ENCODE peak calls at places on chromosomes 16 and 17, in four cellular contexts. F is stomach, I is GM12878, Y is tibial nerve. T is an unnamed sample.

GRCh38 chr17:74011963-74012362 is 191.5 kb upstream of the RPL38 start:
- DNase-seq in F (no peak), Y (no peak), I (no peak), T (no peak)

GRCh38 chr17:18110636-18111145 is 2.1 kb downstream of the MYO15A start:
- DNase-seq in F (no peak), Y (no peak), I (no peak), T (no peak)

GRCh38 chr17:12422632-12423031 is 243.1 kb upstream of the MYOCD start:
- DNase-seq in F (peak), Y (no peak), I (no peak), T (peak)

GRCh38 chr17:60554377-60554788 is 28.3 kb upstream of the APPBP2 start:
- DNase-seq in I (no peak), F (peak), Y (no peak), T (no peak)

GRCh38 chr16:50696575-50697420 is 3.4 kb downstream of the NOD2 start:
- DNase-seq in I (peak), Y (peak), F (peak), T (peak)

GRCh38 chr16:75306102-75306762 is 54.8 kb upstream of the BCAR1 start:
- DNase-seq in I (no peak), F (peak), Y (no peak), T (no peak)

GRCh38 chr17:15263206-15263579 is 1.9 kb downstream of the PMP22 start:
- DNase-seq in Y (peak), I (no peak), F (peak), T (peak)

GRCh38 chr17:81049973-81050551 is 15.1 kb downstream of the BAIAP2 start:
- DNase-seq in I (peak), F (peak), Y (no peak), T (no peak)

GRCh38 chr16:1983544-1984346 is at the start of gene GFER:
- DNase-seq in Y (peak), F (peak), I (peak), T (peak)

GRCh38 chr16:49050607-49051006 is 231.0 kb downstream of the CBLN1 start:
- DNase-seq in F (no peak), Y (no peak), I (no peak), T (peak)

GRCh38 chr17:2029911-2030778 is at the start of gene DPH1:
- DNase-seq in I (peak), Y (peak), F (peak), T (peak)

GRCh38 chr16:26985100-26986065 is 81.3 kb upstream of the C16orf82 start:
- DNase-seq in F (no peak), I (no peak), Y (no peak), T (no peak)

GRCh38 chr17:8946476-8946875 is 19.0 kb downstream of the PIK3R5 start:
- DNase-seq in F (no peak), Y (no peak), I (no peak), T (no peak)

GRCh38 chr16:23728112-23728477 is 15.1 kb upstream of the ERN2 start:
- DNase-seq in F (no peak), I (no peak), Y (no peak), T (no peak)

GRCh38 chr17:2693561-2694380 is 17.8 kb downstream of the CLUH start:
- DNase-seq in F (no peak), I (no peak), Y (no peak), T (peak)

GRCh38 chr16:79685871-79686270 is 85.3 kb upstream of the MAF start:
- DNase-seq in F (no peak), I (no peak), Y (no peak), T (no peak)

GRCh38 chr17:43998552-43998951 is 5.9 kb upstream of the NAGS start:
- DNase-seq in F (no peak), I (no peak), Y (no peak), T (no peak)

GRCh38 chr17:27321372-27321771 is 27.5 kb downstream of the WSB1 start:
- DNase-seq in I (no peak), F (no peak), Y (no peak), T (peak)

GRCh38 chr17:5837055-5837491 is 233.1 kb upstream of the WSCD1 start:
- DNase-seq in I (no peak), Y (no peak), F (no peak), T (no peak)

GRCh38 chr16:88691924-88692560 is 5.7 kb upstream of the SNAI3 start:
- DNase-seq in F (no peak), Y (no peak), I (no peak), T (no peak)

GRCh38 chr17:73936908-73937627 is 266.4 kb upstream of the RPL38 start:
- DNase-seq in F (no peak), Y (no peak), I (no peak), T (no peak)

GRCh38 chr16:66081967-66082366 is 284.5 kb upstream of the CDH5 start:
- DNase-seq in I (no peak), F (no peak), Y (no peak), T (no peak)

GRCh38 chr16:13041646-13042045 is 140.2 kb downstream of the SHISA9 start:
- DNase-seq in Y (no peak), F (no peak), I (no peak), T (no peak)

GRCh38 chr16:651844-652243 is 2.7 kb downstream of the WDR90 start:
- DNase-seq in I (no peak), F (no peak), Y (no peak), T (no peak)

GRCh38 chr17:51322390-51323029 is 62.2 kb downstream of the UTP18 start:
- DNase-seq in Y (no peak), F (no peak), I (no peak), T (no peak)

GRCh38 chr17:15233971-15234370 is 31.2 kb downstream of the PMP22 start:
- DNase-seq in F (no peak), Y (no peak), I (no peak), T (no peak)

GRCh38 chr17:72850410-72850809 is 242.1 kb downstream of the SLC39A11 start:
- DNase-seq in I (no peak), Y (no peak), F (no peak), T (no peak)

GRCh38 chr17:28599311-28600184 is 723 bp upstream of the SPAG5 start:
- DNase-seq in Y (peak), I (peak), F (peak), T (peak)

GRCh38 chr16:78224342-78224741 is 124.9 kb downstream of the WWOX start:
- DNase-seq in I (no peak), F (no peak), Y (no peak), T (no peak)

GRCh38 chr17:56432443-56432842 is 161.1 kb upstream of the NOG start:
- DNase-seq in Y (no peak), I (no peak), F (no peak), T (no peak)

GRCh38 chr17:39244016-39244599 is 18.4 kb upstream of the STAC2 start:
- DNase-seq in I (no peak), F (no peak), Y (no peak), T (peak)

GRCh38 chr16:53509906-53510703 is 7.1 kb upstream of the AKTIP start:
- DNase-seq in F (peak), Y (peak), I (no peak), T (peak)
- H3K27ac ChIP-seq in F (peak), Y (peak), I (no peak), T (peak)

DNA sequence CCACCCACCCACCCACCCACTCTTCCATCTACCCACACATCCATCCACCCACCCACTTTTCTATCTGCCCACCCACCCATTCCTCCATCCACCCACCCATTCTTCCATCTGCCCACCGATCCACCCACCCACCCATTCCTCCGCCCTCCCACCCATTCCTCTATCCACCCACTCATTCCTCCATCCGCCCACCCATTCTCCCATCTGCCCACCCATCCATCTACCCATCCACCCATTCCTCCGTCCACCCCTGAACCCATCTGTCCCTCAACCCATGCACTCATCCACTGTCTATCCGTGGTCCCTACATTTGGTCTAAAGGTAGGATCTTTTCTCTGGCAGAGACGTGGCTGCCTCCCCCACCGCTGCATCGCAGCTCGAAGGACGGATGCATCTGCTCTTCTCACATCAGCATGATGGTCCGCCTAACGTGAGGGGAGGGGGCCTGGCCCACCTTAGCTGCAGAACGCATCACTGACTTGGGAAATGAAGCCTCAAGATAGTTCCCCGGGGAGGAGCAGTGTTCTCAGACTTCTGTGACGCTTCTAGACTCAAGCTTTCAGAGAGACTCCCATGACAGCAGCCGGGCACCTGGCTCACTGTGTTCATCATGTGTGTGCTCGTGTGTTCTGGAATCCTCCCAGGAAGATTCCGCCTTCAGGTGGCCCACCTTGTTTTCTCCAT is 17.2 kb upstream of the GSE1 start:
- DNase-seq in I (no peak), Y (no peak), F (no peak), T (no peak)
- TF ChIP-seq EP300 in I (no peak), Y (no peak), F (no peak), T (no peak)

GRCh38 chr17:76497699-76497978 is 3.6 kb downstream of the RHBDF2 start:
- DNase-seq in Y (no peak), F (no peak), I (no peak), T (no peak)
- H3K27ac ChIP-seq in Y (peak), F (peak), I (peak), T (peak)

GRCh38 chr17:75779250-75779986 is 5.2 kb upstream of the UNK start:
- DNase-seq in Y (peak), F (peak), I (peak), T (peak)
- TF ChIP-seq EP300 in Y (peak), F (peak), I (peak), T (peak)

GRCh38 chr17:45195424-45195823 is 26.3 kb upstream of the FMNL1 start:
- DNase-seq in F (no peak), I (no peak), Y (no peak), T (no peak)

GRCh38 chr17:45197555-45198334 is 23.9 kb upstream of the FMNL1 start:
- DNase-seq in F (peak), I (peak), Y (peak), T (peak)

GRCh38 chr17:45201457-45201856 is 20.2 kb upstream of the FMNL1 start:
- DNase-seq in Y (no peak), F (no peak), I (no peak), T (no peak)

GRCh38 chr17:45200701-45201100 is 21.0 kb upstream of the FMNL1 start:
- DNase-seq in I (no peak), F (no peak), Y (peak), T (peak)

DNA sequence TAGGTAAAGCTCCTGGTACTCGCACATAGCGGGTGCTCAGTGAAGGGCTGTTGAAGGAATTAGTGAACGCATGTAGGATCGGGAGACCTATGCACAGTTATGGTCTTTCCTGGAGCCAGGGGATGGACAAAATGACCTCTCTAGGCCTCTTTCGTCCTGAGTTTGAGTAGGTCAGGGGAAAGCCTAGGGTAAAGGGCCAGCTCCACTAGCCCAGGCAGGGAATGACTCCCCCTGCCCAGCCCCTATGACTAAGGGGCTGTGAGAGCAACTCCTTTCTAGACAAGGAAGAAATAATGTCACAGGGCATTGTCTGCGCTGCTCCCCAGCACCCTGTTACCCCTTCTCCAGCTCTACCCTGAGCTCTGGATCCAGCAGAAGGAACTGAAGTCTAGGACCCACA is 24.6 kb upstream of the FMNL1 start:
- DNase-seq in Y (no peak), F (no peak), I (no peak), T (no peak)
- H3K27ac ChIP-seq in Y (peak), F (no peak), I (no peak), T (peak)

DNA sequence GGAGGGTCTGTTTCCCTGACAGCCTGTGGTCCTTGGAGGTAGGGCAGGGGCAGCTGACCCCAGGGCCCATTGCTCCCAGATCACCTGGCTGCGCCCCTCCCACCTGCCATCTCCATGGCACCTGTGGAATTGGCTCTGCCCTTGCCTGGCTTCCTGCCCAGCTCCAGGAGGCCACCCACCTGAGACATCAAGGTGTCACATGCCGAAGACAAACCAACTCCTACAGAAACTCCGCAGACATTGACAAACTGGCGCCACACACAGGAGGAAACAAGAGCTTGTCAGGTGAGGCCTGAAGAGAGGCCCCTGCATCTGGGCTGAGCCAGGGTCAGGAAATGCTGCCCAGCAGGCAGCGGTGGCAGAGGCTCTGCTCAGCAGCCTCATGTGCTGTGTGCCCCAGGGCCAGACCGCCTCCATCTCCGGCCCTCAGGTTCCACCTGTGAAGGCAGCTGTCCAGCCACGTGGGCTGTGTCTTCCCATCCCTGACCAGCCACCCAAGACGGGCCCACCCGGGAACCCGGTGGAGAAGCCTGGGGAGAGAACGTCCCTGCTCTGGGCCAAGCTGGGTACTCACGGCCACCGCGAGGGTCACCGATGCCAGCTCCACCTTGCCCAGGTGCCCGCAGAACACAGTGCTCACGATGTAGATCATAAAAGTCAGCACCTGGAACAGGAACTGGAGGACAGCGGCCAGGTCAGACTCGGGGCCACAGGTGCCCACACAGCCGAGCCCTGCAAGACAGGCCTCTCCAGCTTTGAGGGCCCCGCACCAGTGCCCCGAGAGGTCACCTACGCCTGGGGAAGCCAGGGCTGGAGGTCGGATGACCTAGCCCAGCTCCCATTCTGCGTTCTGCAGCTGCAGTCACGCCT is 1.6 kb downstream of the SLC47A2 start:
- DNase-seq in Y (no peak), I (no peak), F (no peak), T (peak)
- TF ChIP-seq EP300 in Y (no peak), I (no peak), F (no peak), T (no peak)

GRCh38 chr17:970388-970768 is 9.2 kb downstream of the NXN start:
- DNase-seq in I (no peak), Y (no peak), F (no peak), T (no peak)
- H3K27ac ChIP-seq in I (no peak), Y (no peak), F (peak), T (peak)

DNA sequence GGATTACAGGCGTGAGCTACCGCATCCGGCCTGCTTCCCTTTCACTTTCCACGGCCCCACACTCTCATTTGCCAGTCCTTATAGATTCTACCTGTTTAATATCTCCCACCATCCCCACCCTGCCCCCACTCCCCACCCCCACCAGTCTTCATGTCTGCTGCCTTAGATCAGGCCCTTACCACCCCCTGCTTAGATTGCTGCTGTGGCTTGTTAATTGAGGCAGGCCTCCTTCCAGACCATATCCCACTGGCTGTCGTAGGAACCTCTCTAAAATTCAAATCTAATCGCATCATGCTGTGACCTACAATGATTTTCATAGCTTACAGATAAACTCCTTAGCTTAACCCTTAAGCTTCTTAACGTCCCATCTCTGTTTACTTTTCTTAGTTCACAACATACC is 4.9 kb downstream of the IQCK start:
- DNase-seq in F (no peak), I (no peak), Y (no peak), T (no peak)
- TF ChIP-seq EP300 in F (no peak), I (no peak), Y (no peak), T (no peak)

GRCh38 chr16:15052747-15053476 is 3.0 kb downstream of the NTAN1 start:
- DNase-seq in F (no peak), Y (no peak), I (no peak), T (no peak)

GRCh38 chr16:15051387-15051951 is 4.4 kb downstream of the NTAN1 start:
- DNase-seq in Y (no peak), I (no peak), F (no peak), T (no peak)

GRCh38 chr16:15053904-15054303 is 2.0 kb downstream of the NTAN1 start:
- DNase-seq in F (no peak), I (no peak), Y (no peak), T (no peak)

GRCh38 chr16:15055141-15056053 is 477 bp downstream of the NTAN1 start:
- DNase-seq in I (no peak), F (no peak), Y (no peak), T (peak)

GRCh38 chr16:15054357-15055140 is 1.3 kb downstream of the NTAN1 start:
- DNase-seq in Y (no peak), I (no peak), F (no peak), T (no peak)
- H3K27ac ChIP-seq in Y (peak), I (no peak), F (no peak), T (peak)

T was measured in sigmoid colon.